ENCODE peak calls at places on chromosomes 5 and 9, in four cellular contexts. A, E, D and O are unnamed samples.

GRCh38 chr5:154406231-154406630 is 39.6 kb upstream of the SAP30L start:
- DNase-seq in A (no peak), E (no peak), D (no peak), O (no peak)

GRCh38 chr5:74490814-74491213 is 149.7 kb downstream of the ENC1 start:
- DNase-seq in A (no peak), E (no peak), D (no peak), O (no peak)

GRCh38 chr9:130227833-130228232 is 37.7 kb upstream of the HMCN2 start:
- DNase-seq in A (no peak), E (no peak), D (no peak), O (no peak)

GRCh38 chr5:113267361-113267900 is 167.4 kb downstream of the TSSK1B start:
- DNase-seq in A (no peak), E (no peak), D (no peak), O (no peak)

GRCh38 chr9:137575382-137575724 is 3.4 kb downstream of the DPH7 start:
- DNase-seq in A (peak), E (no peak), D (no peak), O (no peak)

GRCh38 chr5:43401827-43402226 is 10.4 kb downstream of the CCL28 start:
- DNase-seq in A (peak), E (peak), D (peak), O (peak)

GRCh38 chr5:159758189-159758588 is 158.1 kb upstream of the ADRA1B start:
- DNase-seq in A (no peak), E (no peak), D (no peak), O (no peak)

GRCh38 chr5:158886086-158886485 is 213.6 kb downstream of the EBF1 start:
- DNase-seq in A (no peak), E (no peak), D (no peak), O (no peak)

GRCh38 chr5:23704176-23704855 is 196.9 kb downstream of the PRDM9 start:
- DNase-seq in A (no peak), E (no peak), D (no peak), O (no peak)

GRCh38 chr9:71742703-71743102 is 25.6 kb downstream of the CEMIP2 start:
- DNase-seq in A (no peak), E (no peak), D (no peak), O (no peak)

GRCh38 chr9:28215921-28216320 is 642.6 kb upstream of the C9orf72 start:
- DNase-seq in A (no peak), E (no peak), D (no peak), O (no peak)

GRCh38 chr9:78982849-78983248 is 588.9 kb upstream of the TLE4 start:
- DNase-seq in A (no peak), E (no peak), D (no peak), O (no peak)

GRCh38 chr5:154972476-154973080 is 31.7 kb downstream of the MRPL22 start:
- DNase-seq in A (peak), E (peak), D (peak), O (peak)

GRCh38 chr5:151553695-151554094 is 37.4 kb downstream of the FAT2 start:
- DNase-seq in A (no peak), E (no peak), D (no peak), O (no peak)

GRCh38 chr5:173498286-173498685 is 118.2 kb downstream of the BOD1 start:
- DNase-seq in A (no peak), E (no peak), D (no peak), O (no peak)

GRCh38 chr5:151204051-151204450 is 19.8 kb downstream of the CCDC69 start:
- DNase-seq in A (no peak), E (no peak), D (no peak), O (no peak)

GRCh38 chr9:21688108-21689102 is 114.0 kb upstream of the MTAP start:
- DNase-seq in A (no peak), E (no peak), D (no peak), O (no peak)

GRCh38 chr9:81772144-81772543 is 82.8 kb upstream of the TLE1 start:
- DNase-seq in A (no peak), E (no peak), D (no peak), O (no peak)

GRCh38 chr5:95673076-95673475 is 9.7 kb downstream of the SPATA9 start:
- DNase-seq in A (no peak), E (no peak), D (peak), O (no peak)

GRCh38 chr9:16625831-16626230 is 244.6 kb downstream of the BNC2 start:
- DNase-seq in A (no peak), E (no peak), D (no peak), O (no peak)

GRCh38 chr9:127397722-127398647 is 1.0 kb downstream of the SLC2A8 start:
- DNase-seq in A (peak), E (peak), D (peak), O (no peak)

GRCh38 chr9:88197016-88197415 is 58.7 kb upstream of the SPATA31C2 start:
- DNase-seq in A (no peak), E (no peak), D (no peak), O (no peak)

GRCh38 chr9:99269429-99269828 is 47.3 kb downstream of the SEC61B start:
- DNase-seq in A (no peak), E (no peak), D (no peak), O (no peak)
- TF ChIP-seq ELF4 in A (no peak), E (no peak), D (no peak), O (no peak)

DNA sequence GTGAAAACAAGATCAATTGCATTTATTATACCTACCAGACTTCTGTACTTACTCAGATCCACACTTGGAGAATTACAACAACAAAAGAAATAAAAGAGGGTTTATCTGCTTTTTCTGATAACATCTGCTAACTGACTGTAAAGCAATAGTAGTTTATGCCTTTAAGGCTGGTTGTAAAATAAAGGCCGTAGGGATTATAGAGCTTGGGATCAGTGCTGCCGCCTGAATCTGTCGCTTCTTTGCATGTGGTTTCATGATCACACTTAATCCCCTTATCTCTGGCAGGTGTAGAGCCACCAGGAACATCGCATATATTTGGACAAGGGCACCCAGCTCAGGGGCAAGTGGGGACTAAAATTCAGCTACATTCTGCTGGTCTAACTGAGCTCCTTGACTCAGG is 146.7 kb downstream of the CCDC192 start:
- DNase-seq in A (no peak), E (no peak), D (no peak), O (no peak)
- TF ChIP-seq ELF4 in A (no peak), E (no peak), D (no peak), O (no peak)

GRCh38 chr5:102309586-102309985 is 13.5 kb upstream of the SLCO4C1 start:
- DNase-seq in A (no peak), E (no peak), D (no peak), O (no peak)

GRCh38 chr5:102307232-102307631 is 11.1 kb upstream of the SLCO4C1 start:
- DNase-seq in A (no peak), E (no peak), D (no peak), O (no peak)

GRCh38 chr5:102313907-102314306 is 17.8 kb upstream of the SLCO4C1 start:
- DNase-seq in A (no peak), E (no peak), D (no peak), O (no peak)

GRCh38 chr5:102314328-102314727 is 18.2 kb upstream of the SLCO4C1 start:
- DNase-seq in A (no peak), E (no peak), D (no peak), O (no peak)

GRCh38 chr5:102312586-102312985 is 16.5 kb upstream of the SLCO4C1 start:
- DNase-seq in A (no peak), E (no peak), D (no peak), O (no peak)
- TF ChIP-seq ELF4 in A (no peak), E (no peak), D (no peak), O (no peak)

GRCh38 chr5:133233616-133234015 is 181.8 kb downstream of the HSPA4 start:
- DNase-seq in A (no peak), E (no peak), D (no peak), O (no peak)

GRCh38 chr5:133232435-133232834 is 180.6 kb downstream of the HSPA4 start:
- DNase-seq in A (no peak), E (no peak), D (no peak), O (no peak)

GRCh38 chr5:133234273-133234672 is 182.5 kb downstream of the HSPA4 start:
- DNase-seq in A (no peak), E (no peak), D (no peak), O (no peak)

GRCh38 chr5:133232011-133232410 is 180.2 kb downstream of the HSPA4 start:
- DNase-seq in A (no peak), E (no peak), D (no peak), O (no peak)

DNA sequence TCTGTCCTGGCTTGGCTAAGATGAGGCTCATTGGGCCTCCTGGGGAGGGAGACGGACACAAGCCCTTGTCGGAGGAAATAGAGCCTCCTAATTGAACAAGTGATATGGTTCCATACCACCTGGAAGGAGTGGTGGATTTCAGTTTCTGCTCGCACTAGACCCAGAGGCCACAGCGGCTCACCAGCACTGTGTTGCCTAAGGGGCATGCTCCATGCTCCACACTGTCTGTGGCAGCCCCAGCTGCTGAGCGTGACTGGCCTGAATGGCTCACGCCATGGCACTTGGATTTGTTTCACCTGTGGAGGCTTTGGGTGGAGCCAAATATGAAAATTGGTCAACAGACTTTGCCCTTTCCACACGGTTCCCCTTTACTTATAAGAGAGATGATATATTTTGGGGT is 181.1 kb downstream of the HSPA4 start:
- DNase-seq in A (no peak), E (no peak), D (no peak), O (no peak)
- TF ChIP-seq ELF4 in A (no peak), E (no peak), D (no peak), O (no peak)

DNA sequence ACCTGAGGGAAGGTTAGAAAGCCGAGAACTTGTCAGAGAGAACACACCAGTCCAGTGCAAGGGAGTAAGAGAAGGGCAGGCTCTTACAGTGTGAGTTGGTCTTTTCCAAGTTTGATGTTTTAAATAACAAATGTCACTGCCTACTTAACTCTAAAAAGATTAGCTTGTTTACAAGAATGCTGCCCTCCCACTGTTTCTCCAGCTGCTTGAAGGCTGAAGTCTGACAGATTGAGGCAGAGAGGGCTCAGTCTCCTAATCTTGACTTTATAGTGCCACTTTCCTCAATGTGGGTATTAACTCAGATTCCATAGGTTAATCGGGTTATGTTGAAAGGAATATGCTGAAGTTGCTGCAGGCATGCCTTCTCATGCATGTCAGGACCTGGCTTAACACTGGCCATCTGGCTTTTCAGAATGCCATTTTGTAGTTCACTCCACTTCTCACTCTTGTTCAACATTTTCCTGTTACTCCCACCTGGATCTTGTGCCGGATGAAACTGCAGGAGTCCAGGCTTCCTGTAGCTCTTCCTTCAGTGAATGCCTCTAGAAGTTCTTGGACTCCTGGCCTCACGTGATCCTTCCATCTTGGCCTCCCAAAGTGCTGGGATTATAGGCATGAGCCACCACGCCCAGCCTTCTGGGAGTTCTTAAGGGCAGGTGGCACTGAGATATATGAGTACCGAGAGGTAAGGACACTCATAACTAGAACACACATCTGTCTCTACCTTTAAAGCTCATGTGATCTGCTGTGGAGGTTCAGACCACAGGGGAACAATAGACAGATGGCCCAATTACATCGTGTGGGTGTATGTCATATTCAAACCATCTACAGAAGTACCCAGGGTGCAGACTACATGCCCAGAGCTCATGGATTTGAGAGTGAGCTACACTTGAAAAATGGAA is 249.7 kb downstream of the ARHGAP26 start:
- DNase-seq in A (no peak), E (no peak), D (no peak), O (no peak)
- TF ChIP-seq ELF4 in A (no peak), E (no peak), D (no peak), O (no peak)